ENCODE peak calls at places on chromosomes 12 and 14, in four cellular contexts. D is GM12878, U is K562, H is HL-60. C is an unnamed sample.
A peak's percentile ranks its signal among the peaks of the same experiment; 100 is the strongest.

GRCh38 chr14:66982247-66982646 is 207.0 kb upstream of the GARIN2 start:
- DNase-seq in U (no peak), D (no peak), H (no peak), C (no peak)

GRCh38 chr12:53232641-53233538 is 881 bp upstream of the RARG start:
- DNase-seq in D (no peak), H (no peak), U (no peak), C (no peak)

GRCh38 chr12:112891093-112892024 is 15.4 kb upstream of the OAS1 start:
- DNase-seq in D (no peak), H (no peak), U (no peak), C (no peak)

GRCh38 chr12:18521461-18521860 is 216.4 kb downstream of the PLCZ1 start:
- DNase-seq in D (no peak), U (no peak), H (no peak), C (no peak)

GRCh38 chr12:103278329-103278728 is 217.4 kb downstream of the C12orf42 start:
- DNase-seq in U (no peak), D (no peak), H (no peak), C (no peak)

GRCh38 chr14:103905861-103906456 is 22.3 kb upstream of the TDRD9 start:
- DNase-seq in D (no peak), H (no peak), U (no peak), C (no peak)

GRCh38 chr12:63307849-63308248 is 156.8 kb upstream of the AVPR1A start:
- DNase-seq in U (no peak), H (no peak), D (no peak), C (no peak)

GRCh38 chr12:11563785-11564739 is 85.4 kb upstream of the ETV6 start:
- DNase-seq in U (no peak), D (no peak), H (no peak), C (no peak)

GRCh38 chr14:91453744-91454143 is 36.1 kb upstream of the CCDC88C start:
- DNase-seq in U (no peak), H (no peak), D (no peak), C (no peak)

GRCh38 chr14:65434216-65434850 is 21.8 kb downstream of the FUT8 start:
- DNase-seq in D (no peak), U (peak; percentile 53), H (no peak), C (no peak)

GRCh38 chr12:128932521-128932920 is 79.2 kb downstream of the GLT1D1 start:
- DNase-seq in D (no peak), U (no peak), H (no peak), C (no peak)

GRCh38 chr14:76953196-76953945 is 75.1 kb downstream of the IRF2BPL start:
- DNase-seq in D (no peak), H (no peak), U (peak; percentile 20), C (peak; percentile 66)

GRCh38 chr14:71049435-71050147 is 142.3 kb downstream of the PCNX1 start:
- DNase-seq in U (no peak), H (no peak), D (no peak), C (no peak)

GRCh38 chr12:119369907-119370546 is 35.5 kb downstream of the CCDC60 start:
- DNase-seq in H (no peak), D (no peak), U (no peak), C (no peak)

GRCh38 chr12:27966870-27967269 is 5.7 kb downstream of the PTHLH start:
- DNase-seq in H (no peak), U (peak; percentile 71), D (no peak), C (no peak)

GRCh38 chr12:16118586-16118985 is 158.9 kb downstream of the SLC15A5 start:
- DNase-seq in H (no peak), D (no peak), U (no peak), C (no peak)

GRCh38 chr14:71438684-71439083 is 493.5 kb upstream of the RGS6 start:
- DNase-seq in D (no peak), U (no peak), H (no peak), C (no peak)

GRCh38 chr14:87600236-87600635 is 392.7 kb downstream of the GALC start:
- DNase-seq in U (no peak), D (no peak), H (no peak), C (no peak)

GRCh38 chr14:76274324-76274723 is 101.6 kb upstream of the ESRRB start:
- DNase-seq in H (no peak), D (no peak), U (no peak), C (no peak)

DNA sequence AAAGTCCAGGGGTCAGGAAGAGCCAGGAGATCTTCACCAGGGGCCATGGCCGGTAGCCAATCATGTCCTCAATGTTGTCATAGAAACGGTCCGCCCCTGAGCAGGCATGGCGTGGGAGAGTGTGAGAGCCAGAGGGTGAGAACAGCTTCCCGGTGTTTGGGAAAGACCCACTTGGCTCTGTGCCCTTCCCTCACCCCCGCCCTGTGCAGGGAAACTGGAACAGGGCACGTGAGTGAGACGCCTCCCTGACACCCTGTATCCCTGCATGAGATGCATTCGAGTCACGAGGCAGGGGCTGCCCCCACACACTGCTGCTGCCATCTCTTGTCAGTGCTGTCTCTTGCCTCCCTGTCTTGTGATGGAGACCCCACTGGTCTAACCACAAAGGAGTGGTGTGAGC is 20.7 kb downstream of the SLC6A12 start:
- DNase-seq in D (no peak), U (no peak), H (no peak), C (no peak)
- TF ChIP-seq POLR2AphosphoS5 in D (no peak), U (no peak), H (no peak), C (no peak)

DNA sequence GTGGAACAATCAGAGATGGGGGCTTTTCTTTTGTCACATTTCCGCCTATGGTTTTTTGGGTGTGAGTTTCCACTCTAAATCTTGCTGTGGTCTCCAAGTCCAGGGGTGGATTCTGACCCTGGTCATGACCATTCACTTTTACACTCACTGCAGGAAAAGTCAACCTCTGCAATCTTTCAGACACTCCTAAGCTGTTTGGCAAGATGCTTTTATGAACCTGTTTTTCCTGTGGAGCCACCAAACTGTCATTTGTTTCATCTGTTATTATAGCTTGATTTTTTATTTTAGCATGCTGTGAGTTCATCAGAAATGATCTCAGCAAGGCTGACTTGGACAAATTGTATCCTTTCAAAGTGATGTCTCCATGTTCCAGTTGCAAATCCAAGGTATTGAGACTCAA is 25.1 kb upstream of the SYCP3 start:
- DNase-seq in D (no peak), U (no peak), H (no peak), C (no peak)
- TF ChIP-seq SPI1 in D (no peak), U (no peak), H (no peak), C (no peak)

DNA sequence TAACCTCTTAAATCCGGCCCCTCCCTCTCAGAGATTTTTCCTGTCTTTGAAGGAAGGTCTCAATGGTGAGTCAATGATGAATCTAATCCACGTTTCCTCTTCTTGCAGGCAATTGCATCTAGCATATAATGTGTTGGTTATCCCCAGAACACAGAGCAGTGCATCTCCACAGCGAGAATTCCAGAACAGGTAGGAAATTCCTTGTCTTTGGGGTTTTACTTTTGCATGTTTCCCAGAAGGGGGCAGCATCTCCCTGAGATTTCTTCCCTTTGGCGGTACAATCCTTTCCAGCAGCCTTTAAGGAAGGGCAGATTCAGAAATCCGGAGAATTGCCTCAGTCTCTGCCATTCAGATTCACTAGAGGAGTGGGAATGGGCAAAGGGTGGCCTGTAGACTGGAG is 128.0 kb downstream of the KCNA5 start:
- DNase-seq in H (no peak), D (no peak), U (peak; percentile 38), C (no peak)
- TF ChIP-seq POLR2AphosphoS5 in H (no peak), D (no peak), U (no peak), C (no peak)

GRCh38 chr12:59792647-59793046 is 196.8 kb downstream of the SLC16A7 start:
- DNase-seq in D (no peak), U (no peak), H (no peak), C (no peak)
- TF ChIP-seq SPI1 in D (no peak), U (no peak), H (no peak), C (no peak)

DNA sequence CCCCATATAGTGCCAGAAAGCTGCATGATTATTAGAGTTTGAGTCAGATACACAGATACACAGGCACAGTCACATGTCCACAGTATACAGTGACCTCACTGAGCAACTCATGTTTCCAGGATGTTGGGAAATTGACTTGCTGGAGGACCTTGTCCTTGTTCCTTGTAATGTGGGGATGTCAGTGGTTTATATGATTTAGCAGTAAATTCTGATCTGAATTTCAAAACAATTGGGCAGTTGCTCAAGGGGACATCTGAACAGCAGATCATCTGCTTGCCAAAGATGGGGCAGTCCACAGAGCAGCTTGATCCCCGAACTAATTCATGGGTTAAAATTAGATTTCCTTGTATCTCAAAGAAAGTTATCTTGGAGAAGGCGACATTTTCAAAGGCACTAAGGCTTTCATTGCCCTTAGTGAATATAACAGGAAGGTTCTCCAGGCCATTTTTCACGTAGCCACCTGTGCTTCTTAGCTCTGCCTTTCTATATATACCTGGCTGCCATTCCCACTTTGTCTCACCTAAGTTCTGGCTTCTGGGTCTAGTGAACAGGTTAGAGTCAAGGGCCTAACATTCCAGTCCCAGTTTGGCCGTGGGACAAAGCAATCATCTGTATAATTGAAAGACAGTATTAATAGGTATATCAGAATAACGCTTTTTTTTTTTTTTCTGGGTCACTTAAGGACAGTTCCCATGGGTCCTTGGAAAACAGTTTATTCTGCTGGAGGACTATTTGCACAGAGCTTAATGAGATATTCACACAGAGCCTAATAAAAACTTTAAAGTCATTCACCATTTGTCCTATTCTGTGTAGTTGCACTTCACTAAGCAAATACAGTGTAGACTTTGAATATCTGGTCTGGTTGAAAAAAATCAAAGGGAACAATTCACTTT is 64.9 kb upstream of the STRN3 start:
- DNase-seq in H (peak; percentile 23), U (no peak), D (no peak), C (no peak)
- TF ChIP-seq POLR2AphosphoS5 in H (no peak), U (no peak), D (no peak), C (no peak)

GRCh38 chr12:47433876-47434275 is 272.0 kb downstream of the RPAP3 start:
- DNase-seq in U (no peak), H (no peak), D (no peak), C (no peak)
- TF ChIP-seq SPI1 in U (no peak), H (no peak), D (no peak), C (no peak)

DNA sequence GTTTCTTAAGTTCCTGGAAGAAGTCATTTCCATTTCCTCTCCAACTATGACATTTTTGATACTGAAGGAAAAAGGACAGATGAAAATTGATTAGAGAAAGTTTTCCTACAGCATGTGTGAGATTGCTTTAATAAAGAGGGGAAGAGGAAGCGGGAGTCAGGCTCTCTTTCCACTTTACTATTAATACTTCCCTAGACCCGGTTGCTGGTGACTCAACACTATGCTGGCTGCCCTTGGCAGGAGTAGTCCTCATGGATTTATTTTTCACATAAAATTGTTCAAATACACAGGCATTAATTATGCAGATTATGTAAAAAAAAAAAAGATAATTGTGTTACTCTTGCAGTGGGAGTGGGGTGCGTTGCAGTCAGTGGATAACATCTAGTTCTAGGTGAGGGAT is 293.4 kb downstream of the EGLN3 start:
- DNase-seq in D (no peak), U (no peak), H (no peak), C (no peak)
- TF ChIP-seq POLR2AphosphoS5 in D (no peak), U (no peak), H (no peak), C (no peak)